ENCODE peak calls at places on chromosomes 1 and 21, in eight cellular contexts. One of them, this sample, is unnamed.

GRCh38 chr1:160837558-160838205 is 25.0 kb downstream of the CD244 start:
- DNase-seq in dorsolateral prefrontal cortex: no peak
- DNase-seq in psoas muscle: no peak
- DNase-seq in RWPE1: no peak
- DNase-seq in WTC11: no peak
- DNase-seq in A673: peak; percentile 84
- DNase-seq in foreskin fibroblast: no peak
- DNase-seq in GM12865: peak; percentile 94
- DNase-seq in this sample: no peak

GRCh38 chr1:67307251-67308060 is at the start of gene IL12RB2:
- DNase-seq in dorsolateral prefrontal cortex: peak; percentile 41
- DNase-seq in psoas muscle: peak; percentile 23
- DNase-seq in RWPE1: no peak
- DNase-seq in WTC11: peak; percentile 36
- DNase-seq in A673: peak; percentile 7
- DNase-seq in foreskin fibroblast: peak; percentile 16
- DNase-seq in GM12865: peak; percentile 72
- DNase-seq in this sample: no peak

GRCh38 chr21:46040707-46041106 is 57.2 kb upstream of the COL6A2 start:
- DNase-seq in dorsolateral prefrontal cortex: no peak
- DNase-seq in psoas muscle: no peak
- DNase-seq in RWPE1: no peak
- DNase-seq in WTC11: no peak
- DNase-seq in A673: no peak
- DNase-seq in foreskin fibroblast: no peak
- DNase-seq in GM12865: no peak
- DNase-seq in this sample: no peak

GRCh38 chr1:84146375-84147032 is 2.4 kb downstream of the PRKACB start:
- DNase-seq in dorsolateral prefrontal cortex: no peak
- DNase-seq in psoas muscle: no peak
- DNase-seq in RWPE1: peak; percentile 24
- DNase-seq in WTC11: no peak
- DNase-seq in A673: no peak
- DNase-seq in foreskin fibroblast: peak; percentile 68
- DNase-seq in GM12865: no peak
- DNase-seq in this sample: no peak

GRCh38 chr21:42971897-42972275 is 2.5 kb upstream of the PKNOX1 start:
- DNase-seq in dorsolateral prefrontal cortex: no peak
- DNase-seq in psoas muscle: no peak
- DNase-seq in RWPE1: no peak
- DNase-seq in WTC11: peak; percentile 32
- DNase-seq in A673: no peak
- DNase-seq in foreskin fibroblast: no peak
- DNase-seq in GM12865: no peak
- DNase-seq in this sample: no peak

GRCh38 chr1:67715819-67716218 is 30.8 kb downstream of the GADD45A start:
- DNase-seq in dorsolateral prefrontal cortex: no peak
- DNase-seq in psoas muscle: no peak
- DNase-seq in RWPE1: no peak
- DNase-seq in WTC11: no peak
- DNase-seq in A673: no peak
- DNase-seq in foreskin fibroblast: no peak
- DNase-seq in GM12865: no peak
- DNase-seq in this sample: no peak

GRCh38 chr1:213041443-213041842 is 9.6 kb upstream of the RPS6KC1 start:
- DNase-seq in dorsolateral prefrontal cortex: no peak
- DNase-seq in psoas muscle: no peak
- DNase-seq in RWPE1: no peak
- DNase-seq in WTC11: no peak
- DNase-seq in A673: no peak
- DNase-seq in foreskin fibroblast: peak; percentile 64
- DNase-seq in GM12865: no peak
- DNase-seq in this sample: no peak

GRCh38 chr1:15736035-15736665 is at the start of gene SLC25A34:
- DNase-seq in dorsolateral prefrontal cortex: no peak
- DNase-seq in psoas muscle: peak; percentile 86
- DNase-seq in RWPE1: no peak
- DNase-seq in WTC11: peak; percentile 41
- DNase-seq in A673: no peak
- DNase-seq in foreskin fibroblast: no peak
- DNase-seq in GM12865: no peak
- DNase-seq in this sample: no peak

GRCh38 chr21:34865922-34866271 is 183.2 kb downstream of the RUNX1 start:
- DNase-seq in dorsolateral prefrontal cortex: no peak
- DNase-seq in psoas muscle: no peak
- DNase-seq in RWPE1: no peak
- DNase-seq in WTC11: peak; percentile 65
- DNase-seq in A673: no peak
- DNase-seq in foreskin fibroblast: no peak
- DNase-seq in GM12865: peak; percentile 94
- DNase-seq in this sample: no peak

GRCh38 chr21:33871171-33871570 is 44.4 kb downstream of the ATP5PO start:
- DNase-seq in dorsolateral prefrontal cortex: no peak
- DNase-seq in psoas muscle: no peak
- DNase-seq in RWPE1: no peak
- DNase-seq in WTC11: no peak
- DNase-seq in A673: no peak
- DNase-seq in foreskin fibroblast: peak; percentile 74
- DNase-seq in GM12865: no peak
- DNase-seq in this sample: no peak

GRCh38 chr1:240092301-240093119 is 827 bp downstream of the FMN2 start:
- DNase-seq in dorsolateral prefrontal cortex: peak; percentile 63
- DNase-seq in psoas muscle: no peak
- DNase-seq in RWPE1: peak; percentile 37
- DNase-seq in WTC11: peak; percentile 31
- DNase-seq in A673: no peak
- DNase-seq in foreskin fibroblast: peak; percentile 87
- DNase-seq in GM12865: no peak
- DNase-seq in this sample: peak; percentile 71

GRCh38 chr1:160829766-160830165 is 32.9 kb downstream of the CD244 start:
- DNase-seq in dorsolateral prefrontal cortex: no peak
- DNase-seq in psoas muscle: no peak
- DNase-seq in RWPE1: no peak
- DNase-seq in WTC11: no peak
- DNase-seq in A673: no peak
- DNase-seq in foreskin fibroblast: no peak
- DNase-seq in GM12865: no peak
- DNase-seq in this sample: no peak

GRCh38 chr1:223716302-223716862 is 4.0 kb downstream of the CAPN2 start:
- DNase-seq in dorsolateral prefrontal cortex: no peak
- DNase-seq in psoas muscle: no peak
- DNase-seq in RWPE1: no peak
- DNase-seq in WTC11: no peak
- DNase-seq in A673: no peak
- DNase-seq in foreskin fibroblast: peak; percentile 47
- DNase-seq in GM12865: peak; percentile 86
- DNase-seq in this sample: no peak

GRCh38 chr1:64584479-64584878 is 114.5 kb downstream of the CACHD1 start:
- DNase-seq in dorsolateral prefrontal cortex: no peak
- DNase-seq in psoas muscle: no peak
- DNase-seq in RWPE1: no peak
- DNase-seq in WTC11: no peak
- DNase-seq in A673: no peak
- DNase-seq in foreskin fibroblast: peak; percentile 25
- DNase-seq in GM12865: no peak
- DNase-seq in this sample: no peak

GRCh38 chr21:42841156-42841915 is 38.0 kb downstream of the WDR4 start:
- DNase-seq in dorsolateral prefrontal cortex: peak; percentile 26
- DNase-seq in psoas muscle: no peak
- DNase-seq in RWPE1: no peak
- DNase-seq in WTC11: peak; percentile 4
- DNase-seq in A673: no peak
- DNase-seq in foreskin fibroblast: no peak
- DNase-seq in GM12865: no peak
- DNase-seq in this sample: peak; percentile 45

GRCh38 chr21:38839683-38840286 is 34.1 kb downstream of the ETS2 start:
- DNase-seq in dorsolateral prefrontal cortex: no peak
- DNase-seq in psoas muscle: no peak
- DNase-seq in RWPE1: peak; percentile 76
- DNase-seq in WTC11: no peak
- DNase-seq in A673: no peak
- DNase-seq in foreskin fibroblast: peak; percentile 86
- DNase-seq in GM12865: no peak
- DNase-seq in this sample: peak; percentile 39

GRCh38 chr1:55188909-55189308 is 26.3 kb downstream of the USP24 start:
- DNase-seq in dorsolateral prefrontal cortex: no peak
- DNase-seq in psoas muscle: no peak
- DNase-seq in RWPE1: no peak
- DNase-seq in WTC11: no peak
- DNase-seq in A673: no peak
- DNase-seq in foreskin fibroblast: no peak
- DNase-seq in GM12865: no peak
- DNase-seq in this sample: no peak

GRCh38 chr1:22234631-22235030 is 91.7 kb upstream of the WNT4 start:
- DNase-seq in dorsolateral prefrontal cortex: no peak
- DNase-seq in psoas muscle: no peak
- DNase-seq in RWPE1: no peak
- DNase-seq in WTC11: no peak
- DNase-seq in A673: no peak
- DNase-seq in foreskin fibroblast: no peak
- DNase-seq in GM12865: no peak
- DNase-seq in this sample: no peak

GRCh38 chr1:22228505-22228911 is 85.6 kb upstream of the WNT4 start:
- DNase-seq in dorsolateral prefrontal cortex: no peak
- DNase-seq in psoas muscle: no peak
- DNase-seq in RWPE1: peak; percentile 52
- DNase-seq in WTC11: no peak
- DNase-seq in A673: no peak
- DNase-seq in foreskin fibroblast: no peak
- DNase-seq in GM12865: no peak
- DNase-seq in this sample: no peak

GRCh38 chr1:22229374-22229773 is 86.5 kb upstream of the WNT4 start:
- DNase-seq in dorsolateral prefrontal cortex: no peak
- DNase-seq in psoas muscle: no peak
- DNase-seq in RWPE1: peak; percentile 42
- DNase-seq in WTC11: no peak
- DNase-seq in A673: no peak
- DNase-seq in foreskin fibroblast: no peak
- DNase-seq in GM12865: no peak
- DNase-seq in this sample: no peak

GRCh38 chr1:22231068-22231593 is 88.2 kb upstream of the WNT4 start:
- DNase-seq in dorsolateral prefrontal cortex: no peak
- DNase-seq in psoas muscle: no peak
- DNase-seq in RWPE1: no peak
- DNase-seq in WTC11: no peak
- DNase-seq in A673: no peak
- DNase-seq in foreskin fibroblast: no peak
- DNase-seq in GM12865: no peak
- DNase-seq in this sample: no peak

GRCh38 chr1:22231995-22232690 is 89.2 kb upstream of the WNT4 start:
- DNase-seq in dorsolateral prefrontal cortex: no peak
- DNase-seq in psoas muscle: no peak
- DNase-seq in RWPE1: no peak
- DNase-seq in WTC11: no peak
- DNase-seq in A673: no peak
- DNase-seq in foreskin fibroblast: no peak
- DNase-seq in GM12865: no peak
- DNase-seq in this sample: no peak
- TF ChIP-seq CTCF in dorsolateral prefrontal cortex: no peak
- TF ChIP-seq CTCF in psoas muscle: no peak
- TF ChIP-seq CTCF in RWPE1: no peak
- TF ChIP-seq CTCF in WTC11: no peak
- TF ChIP-seq CTCF in A673: no peak
- TF ChIP-seq CTCF in foreskin fibroblast: no peak
- TF ChIP-seq CTCF in GM12865: no peak
- TF ChIP-seq CTCF in this sample: no peak

GRCh38 chr1:36204347-36204909 is 19.8 kb upstream of the THRAP3 start:
- DNase-seq in dorsolateral prefrontal cortex: no peak
- DNase-seq in psoas muscle: peak; percentile 55
- DNase-seq in RWPE1: no peak
- DNase-seq in WTC11: no peak
- DNase-seq in A673: no peak
- DNase-seq in foreskin fibroblast: peak; percentile 33
- DNase-seq in GM12865: no peak
- DNase-seq in this sample: no peak

GRCh38 chr1:36199934-36200741 is 24.1 kb upstream of the THRAP3 start:
- DNase-seq in dorsolateral prefrontal cortex: peak; percentile 48
- DNase-seq in psoas muscle: no peak
- DNase-seq in RWPE1: no peak
- DNase-seq in WTC11: no peak
- DNase-seq in A673: no peak
- DNase-seq in foreskin fibroblast: peak; percentile 43
- DNase-seq in GM12865: no peak
- DNase-seq in this sample: no peak

GRCh38 chr1:36203027-36203553 is 21.2 kb upstream of the THRAP3 start:
- DNase-seq in dorsolateral prefrontal cortex: no peak
- DNase-seq in psoas muscle: no peak
- DNase-seq in RWPE1: no peak
- DNase-seq in WTC11: no peak
- DNase-seq in A673: no peak
- DNase-seq in foreskin fibroblast: no peak
- DNase-seq in GM12865: no peak
- DNase-seq in this sample: no peak

GRCh38 chr1:36203554-36204346 is 20.5 kb upstream of the THRAP3 start:
- DNase-seq in dorsolateral prefrontal cortex: peak; percentile 55
- DNase-seq in psoas muscle: peak; percentile 76
- DNase-seq in RWPE1: no peak
- DNase-seq in WTC11: no peak
- DNase-seq in A673: no peak
- DNase-seq in foreskin fibroblast: peak; percentile 81
- DNase-seq in GM12865: no peak
- DNase-seq in this sample: no peak

DNA sequence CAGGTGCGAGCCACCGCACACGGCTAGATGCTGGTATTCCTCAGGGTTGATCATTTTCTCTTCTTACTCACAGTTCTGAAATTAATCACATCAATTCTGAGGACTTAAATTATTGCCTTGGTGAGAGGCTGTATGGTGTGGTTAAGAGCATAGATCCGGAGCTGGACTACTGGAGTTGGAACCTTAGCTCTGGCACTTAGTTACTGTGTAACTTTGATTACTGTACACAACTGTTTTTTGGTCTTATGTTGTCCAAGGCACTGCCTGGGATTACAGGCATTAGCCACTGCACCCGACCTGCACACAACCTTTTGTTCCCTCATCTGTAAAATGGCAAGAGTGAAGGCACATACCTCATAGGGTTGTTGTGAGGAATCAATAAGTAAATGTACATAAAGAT is 25.6 kb upstream of the THRAP3 start:
- DNase-seq in dorsolateral prefrontal cortex: no peak
- DNase-seq in psoas muscle: no peak
- DNase-seq in RWPE1: no peak
- DNase-seq in WTC11: no peak
- DNase-seq in A673: no peak
- DNase-seq in foreskin fibroblast: no peak
- DNase-seq in GM12865: no peak
- DNase-seq in this sample: no peak
- TF ChIP-seq CTCF in dorsolateral prefrontal cortex: no peak
- TF ChIP-seq CTCF in psoas muscle: no peak
- TF ChIP-seq CTCF in RWPE1: no peak
- TF ChIP-seq CTCF in WTC11: no peak
- TF ChIP-seq CTCF in A673: no peak
- TF ChIP-seq CTCF in foreskin fibroblast: no peak
- TF ChIP-seq CTCF in GM12865: no peak
- TF ChIP-seq CTCF in this sample: no peak

GRCh38 chr1:12293416-12293815 is 63.6 kb downstream of the VPS13D start:
- DNase-seq in dorsolateral prefrontal cortex: no peak
- DNase-seq in psoas muscle: no peak
- DNase-seq in RWPE1: no peak
- DNase-seq in WTC11: no peak
- DNase-seq in A673: no peak
- DNase-seq in foreskin fibroblast: no peak
- DNase-seq in GM12865: no peak
- DNase-seq in this sample: no peak
- TF ChIP-seq CTCF in dorsolateral prefrontal cortex: no peak
- TF ChIP-seq CTCF in psoas muscle: no peak
- TF ChIP-seq CTCF in RWPE1: no peak
- TF ChIP-seq CTCF in WTC11: no peak
- TF ChIP-seq CTCF in A673: no peak
- TF ChIP-seq CTCF in foreskin fibroblast: no peak
- TF ChIP-seq CTCF in GM12865: no peak
- TF ChIP-seq CTCF in this sample: no peak

GRCh38 chr1:152398812-152399698 is 15.0 kb downstream of the CRNN start:
- DNase-seq in dorsolateral prefrontal cortex: no peak
- DNase-seq in psoas muscle: no peak
- DNase-seq in RWPE1: peak; percentile 60
- DNase-seq in WTC11: no peak
- DNase-seq in A673: no peak
- DNase-seq in foreskin fibroblast: no peak
- DNase-seq in GM12865: peak; percentile 43
- DNase-seq in this sample: no peak
- TF ChIP-seq CTCF in dorsolateral prefrontal cortex: no peak
- TF ChIP-seq CTCF in psoas muscle: no peak
- TF ChIP-seq CTCF in RWPE1: peak; percentile 55
- TF ChIP-seq CTCF in WTC11: no peak
- TF ChIP-seq CTCF in A673: peak; percentile 36
- TF ChIP-seq CTCF in foreskin fibroblast: no peak
- TF ChIP-seq CTCF in GM12865: peak; percentile 52
- TF ChIP-seq CTCF in this sample: no peak

This sample was measured in type B pancreatic cell.